ENCODE peak calls at places on chromosomes 4 and X, in seven cellular contexts. One of them, this sample, is unnamed. For H3K4me1, the result is how much of the 10 kb centered on the place peaks cover.

GRCh38 chrX:109751698-109752097 is 18.6 kb upstream of the ACSL4 start:
- DNase-seq in neural progenitor cell: no peak
- DNase-seq in iPS DF 6.9: no peak
- DNase-seq in CD8-positive, alpha-beta memory T cell: no peak
- DNase-seq in GM23248: no peak
- DNase-seq in stomach: no peak
- DNase-seq in effector memory CD4-positive, alpha-beta T cell: no peak
- DNase-seq in this sample: no peak

GRCh38 chr4:168153596-168154440 is 61.5 kb downstream of the ANXA10 start:
- DNase-seq in stomach: peak
- DNase-seq in GM23248: peak
- DNase-seq in iPS DF 6.9: no peak
- DNase-seq in CD8-positive, alpha-beta memory T cell: peak
- DNase-seq in effector memory CD4-positive, alpha-beta T cell: peak
- DNase-seq in neural progenitor cell: peak
- DNase-seq in this sample: peak

GRCh38 chr4:140995058-140995457 is 138.2 kb downstream of the RNF150 start:
- DNase-seq in CD8-positive, alpha-beta memory T cell: no peak
- DNase-seq in effector memory CD4-positive, alpha-beta T cell: no peak
- DNase-seq in neural progenitor cell: no peak
- DNase-seq in GM23248: no peak
- DNase-seq in stomach: peak
- DNase-seq in iPS DF 6.9: no peak
- DNase-seq in this sample: peak

GRCh38 chrX:154409222-154409871 is at the start of gene DNASE1L1:
- DNase-seq in effector memory CD4-positive, alpha-beta T cell: no peak
- DNase-seq in GM23248: peak
- DNase-seq in neural progenitor cell: peak
- DNase-seq in iPS DF 6.9: no peak
- DNase-seq in CD8-positive, alpha-beta memory T cell: no peak
- DNase-seq in stomach: peak
- DNase-seq in this sample: peak

GRCh38 chrX:107449490-107450175 is at the start of gene FRMPD3:
- DNase-seq in neural progenitor cell: peak
- DNase-seq in stomach: no peak
- DNase-seq in CD8-positive, alpha-beta memory T cell: no peak
- DNase-seq in GM23248: peak
- DNase-seq in effector memory CD4-positive, alpha-beta T cell: no peak
- DNase-seq in iPS DF 6.9: no peak
- DNase-seq in this sample: no peak

GRCh38 chr4:74120086-74120485 is 21.1 kb upstream of the CXCL2 start:
- DNase-seq in CD8-positive, alpha-beta memory T cell: no peak
- DNase-seq in stomach: no peak
- DNase-seq in neural progenitor cell: no peak
- DNase-seq in iPS DF 6.9: no peak
- DNase-seq in effector memory CD4-positive, alpha-beta T cell: no peak
- DNase-seq in GM23248: peak
- DNase-seq in this sample: no peak

GRCh38 chr4:56460085-56460484 is 7.3 kb upstream of the SRP72 start:
- DNase-seq in GM23248: peak
- DNase-seq in effector memory CD4-positive, alpha-beta T cell: no peak
- DNase-seq in neural progenitor cell: no peak
- DNase-seq in stomach: no peak
- DNase-seq in iPS DF 6.9: no peak
- DNase-seq in CD8-positive, alpha-beta memory T cell: no peak
- DNase-seq in this sample: no peak

GRCh38 chr4:173505924-173506779 is 23.9 kb downstream of the HAND2 start:
- DNase-seq in neural progenitor cell: peak
- DNase-seq in stomach: peak
- DNase-seq in iPS DF 6.9: no peak
- DNase-seq in effector memory CD4-positive, alpha-beta T cell: peak
- DNase-seq in GM23248: peak
- DNase-seq in CD8-positive, alpha-beta memory T cell: no peak
- DNase-seq in this sample: peak

GRCh38 chr4:162163892-162164759 is at the start of gene FSTL5:
- DNase-seq in neural progenitor cell: peak
- DNase-seq in GM23248: peak
- DNase-seq in iPS DF 6.9: peak
- DNase-seq in CD8-positive, alpha-beta memory T cell: peak
- DNase-seq in stomach: peak
- DNase-seq in effector memory CD4-positive, alpha-beta T cell: no peak
- DNase-seq in this sample: peak

GRCh38 chr4:21726255-21726815 is 222.2 kb downstream of the KCNIP4 start:
- DNase-seq in iPS DF 6.9: no peak
- DNase-seq in GM23248: peak
- DNase-seq in stomach: no peak
- DNase-seq in CD8-positive, alpha-beta memory T cell: no peak
- DNase-seq in effector memory CD4-positive, alpha-beta T cell: no peak
- DNase-seq in neural progenitor cell: no peak
- DNase-seq in this sample: no peak

GRCh38 chrX:72620550-72621145 is 48.0 kb upstream of the HDAC8 start:
- DNase-seq in iPS DF 6.9: no peak
- DNase-seq in GM23248: peak
- DNase-seq in neural progenitor cell: no peak
- DNase-seq in stomach: peak
- DNase-seq in CD8-positive, alpha-beta memory T cell: no peak
- DNase-seq in effector memory CD4-positive, alpha-beta T cell: no peak
- DNase-seq in this sample: peak

GRCh38 chr4:171130126-171130801 is 682.9 kb upstream of the GALNTL6 start:
- DNase-seq in iPS DF 6.9: no peak
- DNase-seq in effector memory CD4-positive, alpha-beta T cell: no peak
- DNase-seq in neural progenitor cell: no peak
- DNase-seq in stomach: no peak
- DNase-seq in CD8-positive, alpha-beta memory T cell: no peak
- DNase-seq in GM23248: no peak
- DNase-seq in this sample: peak

GRCh38 chrX:95318882-95319281 is 1365.8 kb upstream of the DIAPH2 start:
- DNase-seq in iPS DF 6.9: peak
- DNase-seq in CD8-positive, alpha-beta memory T cell: no peak
- DNase-seq in GM23248: peak
- DNase-seq in neural progenitor cell: peak
- DNase-seq in stomach: no peak
- DNase-seq in effector memory CD4-positive, alpha-beta T cell: no peak
- DNase-seq in this sample: no peak

GRCh38 chrX:108224218-108224617 is 132.6 kb downstream of the ATG4A start:
- DNase-seq in stomach: no peak
- DNase-seq in CD8-positive, alpha-beta memory T cell: no peak
- DNase-seq in GM23248: no peak
- DNase-seq in iPS DF 6.9: no peak
- DNase-seq in effector memory CD4-positive, alpha-beta T cell: no peak
- DNase-seq in neural progenitor cell: no peak
- DNase-seq in this sample: no peak

GRCh38 chr4:24063771-24064170 is 173.9 kb upstream of the PPARGC1A start:
- DNase-seq in effector memory CD4-positive, alpha-beta T cell: no peak
- DNase-seq in iPS DF 6.9: no peak
- DNase-seq in stomach: no peak
- DNase-seq in GM23248: no peak
- DNase-seq in neural progenitor cell: no peak
- DNase-seq in CD8-positive, alpha-beta memory T cell: no peak
- DNase-seq in this sample: no peak

GRCh38 chr4:152655272-152656129 is 24.3 kb downstream of the TMEM154 start:
- DNase-seq in stomach: no peak
- DNase-seq in iPS DF 6.9: no peak
- DNase-seq in neural progenitor cell: no peak
- DNase-seq in effector memory CD4-positive, alpha-beta T cell: no peak
- DNase-seq in CD8-positive, alpha-beta memory T cell: no peak
- DNase-seq in GM23248: no peak
- DNase-seq in this sample: no peak

GRCh38 chr4:42267724-42268123 is 115.3 kb upstream of the BEND4 start:
- DNase-seq in iPS DF 6.9: no peak
- DNase-seq in stomach: no peak
- DNase-seq in CD8-positive, alpha-beta memory T cell: no peak
- DNase-seq in GM23248: no peak
- DNase-seq in neural progenitor cell: no peak
- DNase-seq in effector memory CD4-positive, alpha-beta T cell: no peak
- DNase-seq in this sample: no peak

GRCh38 chrX:40104649-40105015 is 6.9 kb upstream of the BCOR start:
- DNase-seq in effector memory CD4-positive, alpha-beta T cell: no peak
- DNase-seq in neural progenitor cell: peak
- DNase-seq in iPS DF 6.9: no peak
- DNase-seq in stomach: peak
- DNase-seq in CD8-positive, alpha-beta memory T cell: no peak
- DNase-seq in GM23248: peak
- DNase-seq in this sample: peak
- H3K4me1 ChIP-seq in effector memory CD4-positive, alpha-beta T cell: under half
- H3K4me1 ChIP-seq in neural progenitor cell: under half
- H3K4me1 ChIP-seq in iPS DF 6.9: under half
- H3K4me1 ChIP-seq in stomach: under half
- H3K4me1 ChIP-seq in CD8-positive, alpha-beta memory T cell: under half
- H3K4me1 ChIP-seq in GM23248: under half
- H3K4me1 ChIP-seq in this sample: under half

GRCh38 chrX:118171354-118171753 is 54.7 kb upstream of the KLHL13 start:
- DNase-seq in CD8-positive, alpha-beta memory T cell: no peak
- DNase-seq in GM23248: no peak
- DNase-seq in neural progenitor cell: no peak
- DNase-seq in effector memory CD4-positive, alpha-beta T cell: no peak
- DNase-seq in iPS DF 6.9: no peak
- DNase-seq in stomach: no peak
- DNase-seq in this sample: no peak

GRCh38 chrX:118164138-118164537 is 47.5 kb upstream of the KLHL13 start:
- DNase-seq in GM23248: peak
- DNase-seq in CD8-positive, alpha-beta memory T cell: no peak
- DNase-seq in effector memory CD4-positive, alpha-beta T cell: no peak
- DNase-seq in neural progenitor cell: no peak
- DNase-seq in iPS DF 6.9: no peak
- DNase-seq in stomach: no peak
- DNase-seq in this sample: no peak

DNA sequence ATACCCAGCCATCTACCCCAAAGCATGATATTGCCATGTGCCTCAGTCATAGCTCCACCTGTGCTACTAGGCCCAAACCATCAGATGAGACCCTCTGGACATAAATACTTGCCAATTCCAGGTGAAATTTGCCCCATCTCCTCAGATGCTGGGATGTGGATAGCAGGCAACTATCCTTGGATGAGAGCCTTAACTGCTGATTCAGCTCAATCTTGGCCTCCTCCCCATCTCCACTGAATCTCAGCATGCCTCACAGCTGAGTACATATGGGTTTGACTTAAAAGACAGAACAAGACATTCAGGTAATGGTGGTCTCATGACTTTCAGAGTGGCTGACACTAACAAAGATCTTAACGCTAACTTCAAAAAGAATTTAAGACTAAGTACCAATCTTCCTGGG is 50.8 kb upstream of the KLHL13 start:
- DNase-seq in iPS DF 6.9: no peak
- DNase-seq in effector memory CD4-positive, alpha-beta T cell: no peak
- DNase-seq in stomach: no peak
- DNase-seq in GM23248: no peak
- DNase-seq in CD8-positive, alpha-beta memory T cell: no peak
- DNase-seq in neural progenitor cell: no peak
- DNase-seq in this sample: no peak
- H3K4me1 ChIP-seq in iPS DF 6.9: under half
- H3K4me1 ChIP-seq in effector memory CD4-positive, alpha-beta T cell: under half
- H3K4me1 ChIP-seq in stomach: under half
- H3K4me1 ChIP-seq in GM23248: under half
- H3K4me1 ChIP-seq in CD8-positive, alpha-beta memory T cell: under half
- H3K4me1 ChIP-seq in neural progenitor cell: under half
- H3K4me1 ChIP-seq in this sample: under half

GRCh38 chrX:21741869-21742701 is 15.8 kb downstream of the SMPX start:
- DNase-seq in iPS DF 6.9: no peak
- DNase-seq in effector memory CD4-positive, alpha-beta T cell: no peak
- DNase-seq in stomach: no peak
- DNase-seq in neural progenitor cell: no peak
- DNase-seq in GM23248: no peak
- DNase-seq in CD8-positive, alpha-beta memory T cell: no peak
- DNase-seq in this sample: no peak

GRCh38 chrX:21744060-21744459 is 13.9 kb downstream of the SMPX start:
- DNase-seq in stomach: no peak
- DNase-seq in effector memory CD4-positive, alpha-beta T cell: no peak
- DNase-seq in GM23248: no peak
- DNase-seq in CD8-positive, alpha-beta memory T cell: no peak
- DNase-seq in iPS DF 6.9: no peak
- DNase-seq in neural progenitor cell: no peak
- DNase-seq in this sample: no peak

GRCh38 chrX:21740329-21741274 is 17.3 kb downstream of the SMPX start:
- DNase-seq in GM23248: no peak
- DNase-seq in CD8-positive, alpha-beta memory T cell: no peak
- DNase-seq in effector memory CD4-positive, alpha-beta T cell: no peak
- DNase-seq in iPS DF 6.9: no peak
- DNase-seq in neural progenitor cell: peak
- DNase-seq in stomach: peak
- DNase-seq in this sample: no peak

GRCh38 chrX:21738950-21739287 is 19.0 kb downstream of the SMPX start:
- DNase-seq in stomach: no peak
- DNase-seq in iPS DF 6.9: no peak
- DNase-seq in GM23248: no peak
- DNase-seq in effector memory CD4-positive, alpha-beta T cell: no peak
- DNase-seq in CD8-positive, alpha-beta memory T cell: no peak
- DNase-seq in neural progenitor cell: no peak
- DNase-seq in this sample: no peak

DNA sequence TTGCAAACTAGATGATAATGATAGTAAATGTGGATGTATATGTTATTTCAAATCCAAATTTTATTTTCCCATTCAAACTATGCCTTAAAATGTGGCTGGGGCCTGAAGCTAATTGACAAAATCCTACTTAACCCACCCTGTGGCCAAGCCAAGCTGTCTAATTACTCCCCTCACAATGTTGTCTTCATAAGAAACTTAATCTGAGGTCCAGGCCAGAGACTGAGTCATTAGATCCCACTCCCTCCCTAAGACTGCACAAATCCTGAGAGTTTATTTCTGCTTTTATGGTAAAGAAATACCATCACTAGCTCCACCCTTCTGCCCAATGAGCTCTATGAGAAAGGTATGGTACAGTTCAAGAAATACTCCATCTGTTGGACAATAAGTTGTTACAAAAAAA is 16.5 kb downstream of the SMPX start:
- DNase-seq in CD8-positive, alpha-beta memory T cell: no peak
- DNase-seq in GM23248: no peak
- DNase-seq in neural progenitor cell: no peak
- DNase-seq in effector memory CD4-positive, alpha-beta T cell: no peak
- DNase-seq in stomach: no peak
- DNase-seq in iPS DF 6.9: no peak
- DNase-seq in this sample: no peak
- H3K4me1 ChIP-seq in CD8-positive, alpha-beta memory T cell: under half
- H3K4me1 ChIP-seq in GM23248: under half
- H3K4me1 ChIP-seq in neural progenitor cell: under half
- H3K4me1 ChIP-seq in effector memory CD4-positive, alpha-beta T cell: under half
- H3K4me1 ChIP-seq in stomach: under half
- H3K4me1 ChIP-seq in iPS DF 6.9: under half
- H3K4me1 ChIP-seq in this sample: under half

GRCh38 chr4:3659131-3659530 is 107.1 kb upstream of the ADRA2C start:
- DNase-seq in iPS DF 6.9: no peak
- DNase-seq in stomach: no peak
- DNase-seq in neural progenitor cell: no peak
- DNase-seq in CD8-positive, alpha-beta memory T cell: no peak
- DNase-seq in GM23248: no peak
- DNase-seq in effector memory CD4-positive, alpha-beta T cell: no peak
- DNase-seq in this sample: no peak

GRCh38 chr4:3662516-3662915 is 103.7 kb upstream of the ADRA2C start:
- DNase-seq in CD8-positive, alpha-beta memory T cell: no peak
- DNase-seq in stomach: no peak
- DNase-seq in neural progenitor cell: no peak
- DNase-seq in GM23248: no peak
- DNase-seq in effector memory CD4-positive, alpha-beta T cell: no peak
- DNase-seq in iPS DF 6.9: no peak
- DNase-seq in this sample: no peak

GRCh38 chr4:3660086-3660927 is 105.9 kb upstream of the ADRA2C start:
- DNase-seq in iPS DF 6.9: no peak
- DNase-seq in neural progenitor cell: peak
- DNase-seq in effector memory CD4-positive, alpha-beta T cell: no peak
- DNase-seq in stomach: no peak
- DNase-seq in CD8-positive, alpha-beta memory T cell: no peak
- DNase-seq in GM23248: no peak
- DNase-seq in this sample: no peak

GRCh38 chr4:3661989-3662388 is 104.2 kb upstream of the ADRA2C start:
- DNase-seq in GM23248: no peak
- DNase-seq in CD8-positive, alpha-beta memory T cell: no peak
- DNase-seq in neural progenitor cell: no peak
- DNase-seq in stomach: no peak
- DNase-seq in effector memory CD4-positive, alpha-beta T cell: no peak
- DNase-seq in iPS DF 6.9: no peak
- DNase-seq in this sample: no peak

GRCh38 chr4:3660928-3661515 is 105.2 kb upstream of the ADRA2C start:
- DNase-seq in GM23248: no peak
- DNase-seq in stomach: no peak
- DNase-seq in effector memory CD4-positive, alpha-beta T cell: no peak
- DNase-seq in CD8-positive, alpha-beta memory T cell: no peak
- DNase-seq in neural progenitor cell: no peak
- DNase-seq in iPS DF 6.9: no peak
- DNase-seq in this sample: no peak
- H3K4me1 ChIP-seq in GM23248: under half
- H3K4me1 ChIP-seq in stomach: under half
- H3K4me1 ChIP-seq in effector memory CD4-positive, alpha-beta T cell: under half
- H3K4me1 ChIP-seq in CD8-positive, alpha-beta memory T cell: under half
- H3K4me1 ChIP-seq in neural progenitor cell: under half
- H3K4me1 ChIP-seq in iPS DF 6.9: under half
- H3K4me1 ChIP-seq in this sample: under half